ENCODE peak calls at places on chromosomes 4 and X, in seven cellular contexts. N, B, Y, A, L, K and I are unnamed samples.
A peak's percentile ranks its signal among the peaks of the same experiment; 100 is the strongest.

GRCh38 chr4:67036791-67037190 is 508.5 kb downstream of the CENPC start:
- DNase-seq in N (no peak), B (no peak), Y (no peak), A (no peak), L (no peak), K (no peak), I (no peak)

GRCh38 chr4:106628616-106629606 is 260.3 kb upstream of the GIMD1 start:
- DNase-seq in N (no peak), B (no peak), Y (no peak), A (no peak), L (peak; percentile 3), K (no peak), I (no peak)

GRCh38 chr4:48290146-48290772 is 20.6 kb upstream of the TEC start:
- DNase-seq in N (no peak), B (no peak), Y (peak; percentile 9), A (no peak), L (peak; percentile 22), K (peak; percentile 52), I (peak; percentile 26)

GRCh38 chr4:73019462-73020047 is 50.0 kb downstream of the COX18 start:
- DNase-seq in N (no peak), B (no peak), Y (peak; percentile 61), A (no peak), L (peak; percentile 76), K (peak; percentile 36), I (peak; percentile 24)

GRCh38 chrX:132745593-132745992 is 212.8 kb downstream of the HS6ST2 start:
- DNase-seq in N (no peak), B (no peak), Y (no peak), A (no peak), L (no peak), K (no peak), I (no peak)

GRCh38 chr4:159764343-159764952 is 661.6 kb downstream of the RAPGEF2 start:
- DNase-seq in N (no peak), B (no peak), Y (peak; percentile 18), A (no peak), L (peak; percentile 22), K (peak; percentile 50), I (peak; percentile 6)

GRCh38 chr4:40185830-40186664 is 10.8 kb upstream of the RHOH start:
- DNase-seq in N (no peak), B (no peak), Y (peak; percentile 83), A (no peak), L (peak; percentile 51), K (no peak), I (no peak)

GRCh38 chr4:24927039-24927438 is 14.2 kb upstream of the CCDC149 start:
- DNase-seq in N (no peak), B (no peak), Y (no peak), A (no peak), L (no peak), K (no peak), I (no peak)

GRCh38 chrX:109347618-109348017 is 134.3 kb downstream of the GUCY2F start:
- DNase-seq in N (no peak), B (no peak), Y (no peak), A (no peak), L (peak; percentile 73), K (no peak), I (peak; percentile 1)

GRCh38 chrX:15576019-15576418 is 24.7 kb downstream of the ACE2 start:
- DNase-seq in N (no peak), B (no peak), Y (no peak), A (no peak), L (peak; percentile 22), K (no peak), I (no peak)

GRCh38 chrX:57817302-57817701 is 93.0 kb downstream of the ZXDA start:
- DNase-seq in N (no peak), B (no peak), Y (peak; percentile 19), A (no peak), L (peak; percentile 2), K (no peak), I (no peak)

GRCh38 chrX:41142130-41142529 is 56.9 kb downstream of the USP9X start:
- DNase-seq in N (no peak), B (no peak), Y (no peak), A (no peak), L (no peak), K (no peak), I (no peak)

GRCh38 chrX:41131766-41132165 is 46.5 kb downstream of the USP9X start:
- DNase-seq in N (no peak), B (no peak), Y (no peak), A (no peak), L (no peak), K (no peak), I (no peak)

GRCh38 chrX:41133551-41133950 is 48.3 kb downstream of the USP9X start:
- DNase-seq in N (no peak), B (no peak), Y (no peak), A (no peak), L (no peak), K (no peak), I (no peak)

DNA sequence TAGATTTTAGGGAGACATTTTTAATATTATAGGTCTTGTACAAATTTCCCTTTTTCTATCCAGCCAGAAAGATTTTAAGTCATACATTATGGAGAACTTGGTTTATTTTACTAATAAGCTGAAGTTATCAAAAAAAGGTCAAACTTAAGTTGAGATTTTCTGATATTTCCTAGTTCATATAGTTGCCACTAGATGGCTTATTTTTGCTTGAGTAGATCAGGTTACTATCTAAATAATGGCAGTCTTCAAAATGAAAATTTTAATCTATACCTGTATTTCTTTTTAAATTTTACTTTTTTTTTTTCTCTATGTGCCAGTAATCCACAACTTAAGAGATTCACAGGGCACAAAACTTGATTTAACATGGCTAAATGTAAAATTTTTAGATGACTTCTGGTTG is 52.3 kb downstream of the USP9X start:
- DNase-seq in N (no peak), B (no peak), Y (peak; percentile 19), A (no peak), L (peak; percentile 20), K (no peak), I (no peak)
- TF ChIP-seq CTCF in N (no peak), B (peak; percentile 21), Y (peak; percentile 66), A (no peak), L (peak; percentile 66), K (peak; percentile 52), I (peak; percentile 40)

GRCh38 chrX:30657542-30658238 is 4.5 kb downstream of the GK start:
- DNase-seq in N (no peak), B (no peak), Y (no peak), A (no peak), L (peak; percentile 63), K (no peak), I (peak; percentile 34)

GRCh38 chrX:30653415-30654131 is at the start of gene GK:
- DNase-seq in N (no peak), B (peak; percentile 17), Y (peak; percentile 19), A (no peak), L (peak; percentile 5), K (peak; percentile 7), I (peak; percentile 28)

GRCh38 chrX:30654989-30655607 is 1.9 kb downstream of the GK start:
- DNase-seq in N (no peak), B (no peak), Y (no peak), A (no peak), L (peak; percentile 13), K (no peak), I (no peak)

GRCh38 chrX:30649859-30650258 is 3.4 kb upstream of the GK start:
- DNase-seq in N (no peak), B (no peak), Y (peak; percentile 16), A (no peak), L (no peak), K (no peak), I (no peak)

DNA sequence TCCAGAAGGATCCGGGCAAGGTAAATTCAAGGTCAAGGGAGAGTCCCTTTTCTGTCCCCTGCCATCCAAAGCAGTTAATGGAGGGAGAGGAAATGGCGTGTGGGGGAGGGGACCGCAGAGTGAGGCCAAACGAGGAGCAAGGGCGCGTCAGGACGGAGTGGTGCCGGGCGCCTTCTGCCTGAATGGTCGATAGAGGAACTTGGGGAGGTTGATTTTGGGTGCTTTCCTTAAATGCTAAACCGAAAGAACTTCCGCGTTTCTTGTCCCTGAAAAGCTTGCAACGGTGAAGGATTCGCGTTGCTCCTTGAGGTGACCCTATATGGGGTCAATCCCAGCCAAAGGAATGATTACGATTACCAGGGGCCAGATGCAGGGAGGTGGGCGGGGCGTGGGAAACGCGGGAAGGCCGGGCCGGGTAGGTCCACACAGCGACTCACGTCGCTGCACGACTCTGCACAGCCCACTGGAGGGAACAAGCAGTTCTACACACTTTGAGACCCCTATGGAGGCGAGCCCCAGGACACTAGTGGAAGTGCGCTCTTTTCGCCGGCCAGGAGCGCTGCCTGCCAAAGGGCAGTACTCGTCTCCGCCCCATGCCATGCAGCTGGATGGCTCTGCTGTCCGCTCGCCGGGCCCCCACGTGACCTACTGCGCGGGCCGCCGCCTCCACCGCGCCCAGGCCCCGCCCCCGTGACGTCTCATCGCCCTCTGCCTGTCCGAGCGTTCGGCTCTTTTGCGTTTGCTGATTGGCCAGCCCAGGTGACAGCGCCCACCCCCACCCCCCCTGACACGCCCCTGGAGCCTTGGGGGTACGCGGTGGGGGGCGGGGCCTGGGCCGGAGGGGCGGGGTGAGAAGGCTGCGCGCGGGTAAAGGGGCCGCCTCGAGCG is 452 bp upstream of the GK start:
- DNase-seq in N (peak; percentile 88), B (peak; percentile 93), Y (peak; percentile 91), A (peak; percentile 73), L (peak; percentile 90), K (peak; percentile 87), I (peak; percentile 93)
- TF ChIP-seq CTCF in N (no peak), B (no peak), Y (no peak), A (no peak), L (no peak), K (no peak), I (no peak)

GRCh38 chrX:9341305-9342201 is 123.3 kb upstream of the TBL1X start:
- DNase-seq in N (peak; percentile 34), B (peak; percentile 69), Y (peak; percentile 77), A (no peak), L (peak; percentile 57), K (no peak), I (peak; percentile 83)
- TF ChIP-seq CTCF in N (no peak), B (no peak), Y (no peak), A (no peak), L (no peak), K (no peak), I (no peak)

GRCh38 chrX:104343408-104344129 is 88.8 kb upstream of the ESX1 start:
- DNase-seq in N (no peak), B (peak; percentile 30), Y (peak; percentile 46), A (no peak), L (peak; percentile 68), K (peak; percentile 68), I (peak; percentile 59)
- TF ChIP-seq CTCF in N (no peak), B (peak; percentile 37), Y (peak; percentile 69), A (no peak), L (peak; percentile 62), K (peak; percentile 49), I (peak; percentile 23)

DNA sequence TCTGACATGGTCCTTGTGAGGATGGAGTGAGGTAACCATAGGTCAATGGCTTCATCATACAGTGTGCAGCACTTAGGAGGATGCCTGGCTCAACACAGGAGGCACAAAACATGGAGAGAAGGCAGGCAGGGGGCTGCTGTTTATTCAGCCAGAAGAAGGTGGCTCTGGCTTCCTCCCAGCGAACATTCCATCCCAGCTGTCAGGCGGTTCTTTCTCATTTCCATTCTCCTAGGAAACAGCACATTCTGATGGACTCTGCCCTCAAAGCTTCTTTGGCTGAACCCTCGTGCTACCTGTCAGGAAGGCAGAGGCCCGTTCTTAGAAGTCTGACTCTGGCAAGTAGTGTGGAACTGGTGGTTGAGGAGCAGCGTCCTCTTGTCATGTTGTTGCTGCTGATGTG is 18.6 kb downstream of the STK32B start:
- DNase-seq in N (no peak), B (no peak), Y (no peak), A (no peak), L (no peak), K (no peak), I (no peak)
- TF ChIP-seq CTCF in N (no peak), B (no peak), Y (no peak), A (no peak), L (no peak), K (no peak), I (no peak)